ENCODE peak calls at places on chromosomes 7 and 10, in five cellular contexts. G is sigmoid colon, K is testis, D is psoas muscle, V is fibroblast of lung. W is an unnamed sample.

GRCh38 chr7:32573110-32573687 is 77.9 kb downstream of the AVL9 start:
- DNase-seq in V (no peak), K (no peak), D (no peak), G (no peak), W (no peak)

GRCh38 chr7:34675749-34676374 is 17.8 kb downstream of the NPSR1 start:
- DNase-seq in G (no peak), D (no peak), V (peak; percentile 11), K (peak; percentile 28), W (peak; percentile 51)

GRCh38 chr7:151425670-151426075 is 14.3 kb downstream of the CRYGN start:
- DNase-seq in V (peak; percentile 77), K (no peak), G (no peak), D (no peak), W (no peak)

GRCh38 chr7:50711271-50712175 is 71.2 kb downstream of the GRB10 start:
- DNase-seq in G (peak; percentile 78), D (peak; percentile 88), V (peak; percentile 36), K (no peak), W (no peak)

GRCh38 chr7:44131173-44132009 is 8.0 kb upstream of the POLD2 start:
- DNase-seq in G (no peak), D (peak; percentile 11), K (no peak), V (no peak), W (peak; percentile 58)

GRCh38 chr10:120760246-120760645 is 90.9 kb upstream of the WDR11 start:
- DNase-seq in K (no peak), V (no peak), G (no peak), D (no peak), W (no peak)

GRCh38 chr10:78433722-78434535 is 400.3 kb downstream of the RPS24 start:
- DNase-seq in G (peak; percentile 55), K (no peak), D (no peak), V (no peak), W (no peak)

GRCh38 chr7:158649279-158649678 is 55.3 kb downstream of the NCAPG2 start:
- DNase-seq in V (peak; percentile 90), G (no peak), K (no peak), D (no peak), W (no peak)

GRCh38 chr10:1736180-1736971 is 949 bp downstream of the ADARB2 start:
- DNase-seq in G (no peak), K (no peak), V (no peak), D (no peak), W (no peak)

GRCh38 chr7:141043621-141044020 is 28.9 kb upstream of the MRPS33 start:
- DNase-seq in G (no peak), D (no peak), V (no peak), K (no peak), W (no peak)

GRCh38 chr7:40095695-40096327 is 38.6 kb downstream of the MPLKIP start:
- DNase-seq in G (no peak), V (no peak), K (no peak), D (no peak), W (no peak)

GRCh38 chr7:69599211-69599878 is 1.1 kb downstream of the AUTS2 start:
- DNase-seq in V (peak; percentile 27), G (peak; percentile 67), K (no peak), D (no peak), W (peak; percentile 62)

GRCh38 chr10:73858013-73858708 is 16.2 kb downstream of the CAMK2G start:
- DNase-seq in V (peak; percentile 28), D (no peak), G (peak; percentile 54), K (no peak), W (no peak)

GRCh38 chr7:117993377-117994003 is 120.2 kb upstream of the CTTNBP2 start:
- DNase-seq in D (no peak), G (no peak), V (peak; percentile 20), K (peak; percentile 43), W (peak; percentile 22)

GRCh38 chr10:1461016-1461415 is 276.3 kb downstream of the ADARB2 start:
- DNase-seq in V (no peak), K (no peak), D (no peak), G (no peak), W (peak; percentile 1)

GRCh38 chr7:63113713-63114285 is 884.9 kb upstream of the ZNF722 start:
- DNase-seq in V (no peak), K (no peak), G (no peak), D (no peak), W (no peak)

GRCh38 chr7:104906032-104906431 is 108.0 kb upstream of the KMT2E start:
- DNase-seq in V (no peak), G (no peak), D (no peak), K (no peak), W (no peak)

DNA sequence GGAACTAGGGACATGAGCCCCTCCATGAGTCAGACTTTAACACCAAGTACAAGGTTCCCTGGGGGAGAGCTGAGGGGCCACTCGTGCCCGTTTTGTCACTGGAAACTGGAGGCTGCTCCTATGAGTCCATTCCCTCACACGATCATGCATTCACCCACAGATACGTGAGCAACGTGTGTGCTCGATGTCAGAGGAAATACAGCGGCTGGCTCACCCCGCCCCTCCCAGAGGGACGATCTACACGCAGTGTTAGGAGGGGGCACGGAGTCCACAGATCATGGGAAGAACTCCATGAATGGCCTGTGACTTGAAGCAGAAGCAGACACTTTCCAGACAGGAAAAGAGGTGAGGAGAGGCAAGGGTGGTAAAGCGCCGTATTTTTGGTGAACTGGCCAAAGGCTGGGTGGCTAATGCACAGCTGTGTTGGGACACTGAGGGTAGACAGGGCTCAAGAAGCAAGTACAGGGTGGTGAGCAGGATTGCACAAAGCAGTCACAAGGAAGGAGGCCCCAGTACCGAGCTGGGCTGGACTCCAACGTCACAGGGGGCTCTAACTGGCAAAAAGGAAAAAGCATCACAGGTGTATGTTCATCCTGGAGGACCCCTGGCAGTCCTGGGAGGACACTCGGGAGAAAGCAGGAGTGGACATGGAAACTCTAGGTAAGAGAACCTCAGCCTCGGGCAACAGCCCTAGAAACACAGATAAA is 41.4 kb downstream of the TNS3 start:
- DNase-seq in D (no peak), G (no peak), K (no peak), V (no peak), W (no peak)
- H3K27ac ChIP-seq in D (no peak overlapping the region), G (no peak overlapping the region), K (peak overlapping the region; percentile 45), V (no peak overlapping the region), W (no peak overlapping the region)

DNA sequence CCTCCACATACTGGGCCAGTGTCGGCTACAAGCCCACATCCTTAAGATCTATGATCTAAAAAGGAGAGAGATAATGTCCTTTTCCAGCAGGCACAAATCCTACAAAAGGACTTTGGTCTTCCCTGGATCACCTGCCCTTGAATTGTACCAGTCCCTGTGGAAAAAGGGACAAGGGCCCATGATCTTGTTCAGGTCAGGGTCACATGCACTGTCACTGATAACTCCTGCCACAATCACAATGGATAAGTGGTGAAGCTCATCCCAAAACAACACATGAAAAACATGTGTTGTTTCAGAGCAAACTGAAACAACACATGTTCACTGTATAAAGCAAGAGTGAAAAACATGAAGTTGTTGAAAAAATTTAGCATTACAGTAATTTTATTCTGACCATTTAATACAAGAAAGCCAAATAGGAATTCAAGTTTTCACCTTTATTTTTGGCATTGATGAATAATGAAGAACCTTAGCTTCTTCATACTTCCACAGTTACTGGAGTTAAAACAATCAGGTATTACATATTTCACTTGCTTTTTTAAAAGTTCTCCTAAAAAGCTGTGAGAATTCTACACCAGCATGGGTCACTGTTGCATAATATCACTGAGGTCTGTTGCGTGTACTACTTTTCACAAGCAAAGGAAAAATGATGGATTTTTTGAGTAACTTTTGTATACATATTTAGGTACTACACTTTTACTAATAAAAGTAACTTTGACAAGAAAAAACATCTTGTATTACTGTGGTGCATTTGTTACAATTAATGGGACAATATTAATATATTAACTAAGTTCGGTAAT is 15.4 kb downstream of the FAM24B start:
- DNase-seq in D (no peak), K (no peak), V (no peak), G (no peak), W (no peak)
- H3K27ac ChIP-seq in D (no peak overlapping the region), K (no peak overlapping the region), V (peak overlapping the region; percentile 37), G (no peak overlapping the region), W (no peak overlapping the region)

GRCh38 chr7:265192-265997 is 24.6 kb upstream of the FOXL3 start:
- DNase-seq in D (peak; percentile 46), K (no peak), V (no peak), G (no peak), W (peak; percentile 14)
- H3K27ac ChIP-seq in D (no peak overlapping the region), K (no peak overlapping the region), V (no peak overlapping the region), G (no peak overlapping the region), W (no peak overlapping the region)

GRCh38 chr7:145398758-145399157 is 562.9 kb upstream of the TPK1 start:
- DNase-seq in G (no peak), D (no peak), V (no peak), K (no peak), W (no peak)
- H3K27ac ChIP-seq in G (no peak overlapping the region), D (no peak overlapping the region), V (no peak overlapping the region), K (no peak overlapping the region), W (no peak overlapping the region)

GRCh38 chr7:122803851-122804250 is 82.4 kb downstream of the CADPS2 start:
- DNase-seq in V (no peak), K (no peak), D (no peak), G (no peak), W (no peak)

GRCh38 chr7:122802211-122802833 is 83.9 kb downstream of the CADPS2 start:
- DNase-seq in V (no peak), K (peak; percentile 36), D (no peak), G (peak; percentile 68), W (no peak)

GRCh38 chr7:122803323-122803722 is 82.9 kb downstream of the CADPS2 start:
- DNase-seq in D (no peak), K (peak; percentile 16), V (peak; percentile 31), G (no peak), W (peak; percentile 10)
- H3K27ac ChIP-seq in D (no peak overlapping the region), K (peak overlapping the region; percentile 83), V (no peak overlapping the region), G (no peak overlapping the region), W (no peak overlapping the region)

GRCh38 chr7:74480861-74481417 is 27.2 kb downstream of the GTF2IRD1 start:
- DNase-seq in G (peak; percentile 84), V (peak; percentile 79), D (peak; percentile 78), K (peak; percentile 73), W (peak; percentile 68)

GRCh38 chr7:74481458-74482324 is 28.0 kb downstream of the GTF2IRD1 start:
- DNase-seq in V (peak; percentile 27), G (no peak), D (no peak), K (no peak), W (peak; percentile 51)

GRCh38 chr7:74479066-74479781 is 25.5 kb downstream of the GTF2IRD1 start:
- DNase-seq in G (peak; percentile 78), V (peak; percentile 61), K (peak; percentile 50), D (peak; percentile 81), W (no peak)

GRCh38 chr7:74478671-74479065 is 25.0 kb downstream of the GTF2IRD1 start:
- DNase-seq in D (no peak), G (no peak), V (no peak), K (no peak), W (no peak)

GRCh38 chr7:74479961-74480829 is 26.5 kb downstream of the GTF2IRD1 start:
- DNase-seq in V (peak; percentile 92), D (peak; percentile 96), G (peak; percentile 96), K (peak; percentile 92), W (peak; percentile 92)
- H3K27ac ChIP-seq in V (peak overlapping the region; percentile 95), D (peak overlapping the region; percentile 96), G (peak overlapping the region; percentile 92), K (peak overlapping the region; percentile 97), W (peak overlapping the region; percentile 74)

DNA sequence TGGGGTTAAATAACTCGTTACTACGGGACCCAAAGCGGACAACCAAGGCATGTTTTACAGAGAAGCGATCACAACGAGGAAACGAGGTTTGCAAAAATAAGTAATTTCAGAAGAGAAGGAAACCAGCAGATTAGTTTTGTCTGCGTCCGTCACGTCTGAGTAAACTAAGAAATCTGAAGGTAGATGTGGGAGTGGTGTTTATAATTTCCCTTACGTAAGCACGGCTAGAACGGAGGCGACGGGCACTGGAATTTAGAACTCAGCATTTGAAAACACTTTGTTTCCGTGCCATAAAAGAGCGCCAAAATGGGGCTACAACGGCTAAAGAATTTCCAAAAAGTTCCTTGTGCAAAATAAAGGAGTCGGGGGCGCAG is 718 bp upstream of the UMAD1 start:
- DNase-seq in G (no peak), K (peak; percentile 28), D (no peak), V (peak; percentile 43), W (no peak)
- H3K27ac ChIP-seq in G (peak overlapping the region; percentile 92), K (peak overlapping the region; percentile 86), D (peak overlapping the region; percentile 71), V (peak overlapping the region; percentile 87), W (peak overlapping the region; percentile 78)

GRCh38 chr10:110980807-110981206 is 61.4 kb downstream of the SHOC2 start:
- DNase-seq in K (no peak), V (no peak), D (no peak), G (no peak), W (no peak)
- H3K27ac ChIP-seq in K (no peak overlapping the region), V (no peak overlapping the region), D (no peak overlapping the region), G (no peak overlapping the region), W (no peak overlapping the region)

W was measured in SJCRH30.